ENCODE peak calls at places on chromosomes 2 and 18, in six cellular contexts. V is SK-N-SH, Q is GM23248, A is neural progenitor cell, T is PC-3, B is HCT116. W is an unnamed sample. For H3K4me1 and H3K9me3, the result is how much of the 10 kb centered on the place peaks cover.

GRCh38 chr18:37578886-37579513 is 13.4 kb upstream of the CELF4 start:
- DNase-seq in Q (peak), B (peak), A (peak), V (peak), T (peak), W (peak)

GRCh38 chr2:17518212-17519154 is at the start of gene RAD51AP2:
- DNase-seq in V (peak), Q (peak), B (peak), T (no peak), A (peak), W (peak)

GRCh38 chr18:27869735-27870134 is 307.2 kb downstream of the CDH2 start:
- DNase-seq in V (no peak), T (no peak), Q (no peak), B (no peak), A (no peak), W (no peak)

GRCh38 chr2:75719616-75720015 is 8.9 kb upstream of the GCFC2 start:
- DNase-seq in Q (no peak), A (no peak), T (no peak), V (no peak), B (no peak), W (no peak)

GRCh38 chr18:30684825-30685481 is 357.6 kb downstream of the DSC3 start:
- DNase-seq in V (no peak), T (no peak), Q (no peak), A (no peak), B (no peak), W (no peak)

GRCh38 chr2:105168543-105168942 is 73.0 kb upstream of the GPR45 start:
- DNase-seq in V (no peak), Q (no peak), A (no peak), B (no peak), T (no peak), W (no peak)

GRCh38 chr18:22168360-22168921 is 948 bp upstream of the GATA6 start:
- DNase-seq in V (peak), T (peak), Q (no peak), B (no peak), A (peak), W (no peak)

GRCh38 chr2:178478442-178479274 is at the start of gene FKBP7:
- DNase-seq in B (peak), T (peak), V (peak), Q (peak), A (peak), W (peak)

GRCh38 chr2:109421101-109421500 is 192.7 kb downstream of the SEPTIN10 start:
- DNase-seq in V (no peak), Q (no peak), T (no peak), A (no peak), B (no peak), W (no peak)

GRCh38 chr2:85087541-85087940 is 45.7 kb upstream of the TCF7L1 start:
- DNase-seq in V (no peak), B (no peak), A (no peak), T (no peak), Q (no peak), W (no peak)

GRCh38 chr2:230708204-230708603 is 4.4 kb upstream of the CAB39 start:
- DNase-seq in B (no peak), A (no peak), T (no peak), Q (no peak), V (no peak), W (no peak)

GRCh38 chr2:106581755-106582430 is 94.7 kb downstream of the CD8B2 start:
- DNase-seq in A (peak), Q (peak), T (peak), B (peak), V (peak), W (peak)

GRCh38 chr2:156476516-156477206 is 40.5 kb downstream of the GPD2 start:
- DNase-seq in Q (peak), A (no peak), T (peak), B (no peak), V (no peak), W (no peak)

GRCh38 chr2:201909961-201910361 is 103.6 kb downstream of the CDK15 start:
- DNase-seq in A (no peak), V (no peak), Q (peak), B (no peak), T (no peak), W (peak)

GRCh38 chr2:30731706-30732105 is 75.5 kb downstream of the CAPN13 start:
- DNase-seq in V (no peak), T (no peak), A (no peak), Q (no peak), B (no peak), W (no peak)

GRCh38 chr18:66682855-66683322 is 79.0 kb upstream of the CDH19 start:
- DNase-seq in Q (no peak), B (no peak), V (peak), T (no peak), A (peak), W (no peak)

GRCh38 chr18:51724790-51725721 is 527.6 kb upstream of the MEX3C start:
- DNase-seq in B (no peak), T (no peak), Q (peak), V (no peak), A (no peak), W (no peak)

GRCh38 chr2:168686485-168687191 is 115.8 kb upstream of the NOSTRIN start:
- DNase-seq in B (no peak), V (no peak), T (peak), Q (peak), A (no peak), W (no peak)

GRCh38 chr2:169757356-169757755 is 23.7 kb downstream of the KLHL23 start:
- DNase-seq in T (no peak), Q (no peak), V (no peak), A (no peak), B (no peak), W (no peak)

GRCh38 chr2:207881902-207882301 is 112.2 kb upstream of the FZD5 start:
- DNase-seq in B (no peak), T (no peak), Q (no peak), V (no peak), A (no peak), W (no peak)

GRCh38 chr18:34921811-34922385 is 119.3 kb upstream of the MAPRE2 start:
- DNase-seq in T (no peak), A (no peak), B (no peak), Q (no peak), V (no peak), W (no peak)

GRCh38 chr18:37322497-37323035 is 243.0 kb downstream of the CELF4 start:
- DNase-seq in B (peak), Q (peak), T (peak), A (peak), V (peak), W (peak)

GRCh38 chr2:234496442-234496834 is 443 bp downstream of the ARL4C start:
- DNase-seq in T (peak), Q (no peak), A (no peak), V (peak), B (no peak), W (peak)

GRCh38 chr2:67560818-67561221 is 163.7 kb downstream of the ETAA1 start:
- DNase-seq in Q (no peak), V (peak), T (no peak), B (no peak), A (no peak), W (no peak)

GRCh38 chr18:21703241-21703820 is 1.2 kb downstream of the ABHD3 start:
- DNase-seq in V (peak), Q (no peak), T (peak), A (no peak), B (no peak), W (peak)

GRCh38 chr18:63850010-63850409 is 37.5 kb upstream of the SERPINB2 start:
- DNase-seq in B (peak), V (peak), T (peak), A (peak), Q (peak), W (peak)

GRCh38 chr2:12701786-12702660 is 14.7 kb upstream of the TRIB2 start:
- DNase-seq in T (peak), A (no peak), Q (peak), V (no peak), B (no peak), W (no peak)

GRCh38 chr2:222708274-222708710 is 36.8 kb downstream of the MOGAT1 start:
- DNase-seq in Q (peak), A (peak), V (peak), T (peak), B (peak), W (peak)

GRCh38 chr18:13137041-13137938 is 81.3 kb upstream of the LDLRAD4 start:
- DNase-seq in T (no peak), V (peak), Q (peak), A (peak), B (no peak), W (no peak)

GRCh38 chr18:13138822-13139139 is 79.8 kb upstream of the LDLRAD4 start:
- DNase-seq in Q (no peak), B (no peak), V (no peak), T (no peak), A (no peak), W (no peak)

GRCh38 chr18:13141209-13141608 is 77.4 kb upstream of the LDLRAD4 start:
- DNase-seq in T (peak), V (no peak), B (no peak), A (no peak), Q (peak), W (no peak)

GRCh38 chr18:13137939-13138821 is 80.4 kb upstream of the LDLRAD4 start:
- DNase-seq in T (peak), A (no peak), B (no peak), V (no peak), Q (peak), W (no peak)

DNA sequence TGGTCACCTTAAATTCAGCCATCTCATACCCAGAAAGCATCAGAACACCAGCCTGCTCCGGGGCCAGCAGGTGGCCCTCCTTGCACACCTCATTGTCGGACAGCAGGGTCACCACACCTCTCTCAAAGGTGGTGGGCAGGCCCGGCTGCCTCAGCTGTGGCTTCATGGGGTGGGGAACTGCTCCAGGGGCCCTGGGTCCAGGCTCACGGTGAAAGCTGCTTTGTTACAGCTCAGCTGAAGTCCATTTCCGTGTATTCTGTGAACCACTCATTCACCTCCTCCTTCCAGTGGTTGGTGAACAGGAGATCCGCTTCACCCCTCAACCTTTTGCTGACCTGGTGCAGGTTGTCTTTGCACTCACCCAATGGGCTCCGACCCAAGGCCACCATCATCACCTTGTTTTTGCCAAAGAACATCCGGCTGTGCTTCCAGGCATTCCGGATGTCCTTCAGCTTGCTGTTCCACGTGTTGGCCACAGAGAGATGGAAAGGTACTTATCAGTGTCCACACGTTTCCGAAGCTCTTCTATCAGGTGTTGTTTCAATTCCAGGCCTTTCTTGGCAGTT is 78.6 kb upstream of the LDLRAD4 start:
- DNase-seq in T (no peak), B (no peak), V (no peak), Q (no peak), A (no peak), W (no peak)
- TF ChIP-seq EZH2phosphoT487 in T (no peak), B (no peak), V (no peak), Q (no peak), A (no peak), W (no peak)

GRCh38 chr2:195560209-195560907 is 96.7 kb upstream of the SLC39A10 start:
- DNase-seq in A (no peak), B (no peak), Q (no peak), V (no peak), T (peak), W (no peak)

GRCh38 chr2:195566201-195566600 is 90.8 kb upstream of the SLC39A10 start:
- DNase-seq in A (no peak), T (peak), V (no peak), Q (no peak), B (no peak), W (no peak)

GRCh38 chr2:195563857-195564512 is 93.0 kb upstream of the SLC39A10 start:
- DNase-seq in Q (peak), T (peak), A (no peak), V (no peak), B (no peak), W (no peak)

GRCh38 chr2:195561205-195562032 is 95.6 kb upstream of the SLC39A10 start:
- DNase-seq in B (no peak), A (no peak), Q (peak), V (no peak), T (peak), W (peak)

GRCh38 chr2:195562624-195563566 is 94.1 kb upstream of the SLC39A10 start:
- DNase-seq in T (peak), Q (peak), B (no peak), V (peak), A (no peak), W (peak)
- H3K4me1 ChIP-seq in T (half or more), Q (half or more), B (under half), V (under half), A (under half), W (half or more)

GRCh38 chr18:71027531-71027930 is 738.7 kb downstream of the SOCS6 start:
- DNase-seq in T (peak), A (no peak), V (no peak), B (no peak), Q (no peak), W (no peak)

GRCh38 chr18:71020342-71021096 is 731.7 kb downstream of the SOCS6 start:
- DNase-seq in Q (peak), V (no peak), A (no peak), B (no peak), T (peak), W (no peak)

GRCh38 chr18:71018816-71019215 is 730.0 kb downstream of the SOCS6 start:
- DNase-seq in V (no peak), T (no peak), A (no peak), B (no peak), Q (no peak), W (no peak)

GRCh38 chr18:71028285-71028762 is 739.5 kb downstream of the SOCS6 start:
- DNase-seq in T (peak), Q (no peak), A (no peak), B (no peak), V (peak), W (no peak)

GRCh38 chr18:71022389-71022788 is 733.5 kb downstream of the SOCS6 start:
- DNase-seq in V (no peak), T (no peak), B (no peak), A (no peak), Q (no peak), W (no peak)
- H3K9me3 ChIP-seq in V (under half), T (under half), B (under half), A (under half), Q (under half), W (under half)

GRCh38 chr2:11397046-11397445 is 52.6 kb upstream of the ROCK2 start:
- DNase-seq in V (peak), B (no peak), Q (no peak), T (no peak), A (no peak), W (no peak)
- TF ChIP-seq EZH2phosphoT487 in V (no peak), B (no peak), Q (no peak), T (no peak), A (no peak), W (no peak)

DNA sequence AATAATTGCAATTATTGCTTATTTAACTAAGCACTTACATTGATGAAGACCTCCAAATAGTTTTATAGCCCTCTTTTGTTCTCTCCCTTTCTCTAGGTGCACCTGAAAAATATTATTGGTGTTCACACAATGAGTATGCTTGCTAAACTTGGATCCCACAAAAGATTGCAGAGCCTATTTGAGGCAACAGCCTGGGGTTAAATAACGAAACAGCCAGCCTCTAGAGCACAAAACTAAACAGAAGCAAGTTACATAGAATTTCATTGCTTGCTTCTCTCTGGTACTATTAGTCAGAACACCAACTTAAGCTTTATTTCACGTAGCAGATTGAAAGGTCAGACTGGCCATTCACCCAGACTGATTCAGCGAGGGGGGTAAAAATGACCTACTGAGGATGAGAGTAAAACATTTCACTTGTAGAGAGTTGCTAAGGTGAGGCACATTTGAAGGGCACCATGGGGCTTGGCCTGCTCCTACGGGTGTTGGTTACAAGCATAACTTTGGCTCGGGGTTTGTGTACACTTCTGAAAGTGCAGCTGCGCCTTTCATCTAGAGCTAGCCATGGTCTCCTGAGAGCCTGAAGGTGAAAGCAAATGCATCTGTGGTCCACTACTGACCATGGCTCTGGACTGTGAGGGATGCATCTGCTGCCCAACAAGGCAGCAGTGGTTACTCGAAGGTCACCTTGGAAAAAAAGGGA is 225.1 kb upstream of the LRRTM1 start:
- DNase-seq in A (no peak), V (no peak), B (no peak), T (no peak), Q (no peak), W (no peak)
- H3K4me1 ChIP-seq in A (under half), V (under half), B (under half), T (under half), Q (under half), W (under half)

GRCh38 chr2:89833780-89834117 is 1142.3 kb downstream of the RPIA start:
- DNase-seq in Q (no peak), V (no peak), T (no peak), A (no peak), B (no peak), W (no peak)
- H3K9me3 ChIP-seq in Q (under half), V (under half), T (under half), A (under half), B (under half), W (under half)